ENCODE peak calls at places on chromosomes 1 and 21, in seven cellular contexts. F is fibroblast of lung, X is astrocyte, Y is kidney, U is cardiac fibroblast, S is heart right ventricle, K is SK-N-SH. V is an unnamed sample.

GRCh38 chr1:101198842-101199636 is 37.8 kb upstream of the S1PR1 start:
- DNase-seq in F (no peak), X (no peak), Y (no peak), U (no peak), S (no peak), K (no peak), V (no peak)

GRCh38 chr1:230327892-230328284 is 98.2 kb downstream of the PGBD5 start:
- DNase-seq in F (no peak), X (peak; percentile 43), Y (no peak), U (no peak), S (no peak), K (no peak), V (no peak)

GRCh38 chr1:220894025-220894923 is 15.0 kb downstream of the HLX start:
- DNase-seq in F (no peak), X (no peak), Y (peak; percentile 68), U (no peak), S (no peak), K (no peak), V (no peak)

GRCh38 chr1:202589190-202589680 is 121.0 kb downstream of the SYT2 start:
- DNase-seq in F (peak; percentile 99), X (peak; percentile 99), Y (peak; percentile 95), U (peak; percentile 99), S (peak; percentile 81), K (peak; percentile 45), V (peak; percentile 94)

GRCh38 chr1:108644984-108645383 is 15.9 kb downstream of the HENMT1 start:
- DNase-seq in F (no peak), X (no peak), Y (no peak), U (no peak), S (no peak), K (no peak), V (no peak)

GRCh38 chr1:226634611-226635246 is 86.2 kb downstream of the STUM start:
- DNase-seq in F (no peak), X (no peak), Y (peak; percentile 48), U (no peak), S (no peak), K (no peak), V (no peak)

GRCh38 chr21:39022901-39023693 is 160.2 kb downstream of the PSMG1 start:
- DNase-seq in F (peak; percentile 49), X (peak; percentile 66), Y (peak; percentile 97), U (peak; percentile 98), S (peak; percentile 80), K (no peak), V (no peak)

GRCh38 chr1:99590578-99591209 is 55.2 kb upstream of the PALMD start:
- DNase-seq in F (peak; percentile 77), X (peak; percentile 98), Y (no peak), U (peak; percentile 91), S (peak; percentile 22), K (peak; percentile 4), V (peak; percentile 71)

GRCh38 chr1:108831225-108831624 is 25.7 kb downstream of the AKNAD1 start:
- DNase-seq in F (peak; percentile 94), X (peak; percentile 65), Y (no peak), U (peak; percentile 82), S (no peak), K (no peak), V (no peak)

GRCh38 chr21:26148834-26149354 is 21.7 kb downstream of the APP start:
- DNase-seq in F (peak; percentile 74), X (no peak), Y (no peak), U (peak; percentile 52), S (no peak), K (no peak), V (no peak)

GRCh38 chr1:24172598-24172997 is 14.5 kb downstream of the IFNLR1 start:
- DNase-seq in F (no peak), X (no peak), Y (no peak), U (no peak), S (no peak), K (no peak), V (no peak)

GRCh38 chr1:29271724-29272123 is 35.4 kb downstream of the PTPRU start:
- DNase-seq in F (peak; percentile 73), X (peak; percentile 74), Y (no peak), U (peak; percentile 85), S (peak; percentile 62), K (no peak), V (peak; percentile 38)

GRCh38 chr1:24186993-24187790 is at the start of gene IFNLR1:
- DNase-seq in F (no peak), X (no peak), Y (peak; percentile 87), U (no peak), S (peak; percentile 47), K (peak; percentile 89), V (no peak)

GRCh38 chr1:154883919-154884867 is 14.1 kb upstream of the KCNN3 start:
- DNase-seq in F (no peak), X (no peak), Y (peak; percentile 42), U (no peak), S (no peak), K (no peak), V (no peak)

GRCh38 chr1:32426489-32427255 is 32.4 kb upstream of the BSDC1 start:
- DNase-seq in F (no peak), X (peak; percentile 12), Y (no peak), U (peak; percentile 20), S (no peak), K (peak; percentile 77), V (no peak)

GRCh38 chr1:110927484-110928075 is 36.1 kb downstream of the LRIF1 start:
- DNase-seq in F (no peak), X (no peak), Y (no peak), U (no peak), S (no peak), K (no peak), V (no peak)

DNA sequence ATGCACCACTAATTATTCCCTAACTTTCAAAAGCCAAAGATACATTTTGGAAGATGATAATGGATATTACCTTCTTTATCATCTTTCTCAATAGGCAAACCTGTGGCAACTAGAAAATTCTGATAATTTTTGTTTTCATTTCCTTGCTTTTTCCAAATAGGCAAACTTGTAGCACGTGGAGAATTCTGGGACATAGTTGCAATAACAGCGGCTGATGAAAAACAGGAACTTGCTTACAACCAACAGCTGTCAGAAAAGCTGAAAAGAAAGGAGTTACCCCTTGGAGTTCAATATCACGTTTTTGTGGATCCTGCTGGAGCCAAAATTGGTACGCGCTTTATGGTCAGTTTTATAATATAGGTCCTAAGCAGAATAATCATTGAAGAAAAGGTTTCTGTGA is 1.5 kb downstream of the FPGT start:
- DNase-seq in F (no peak), X (no peak), Y (no peak), U (peak; percentile 20), S (no peak), K (no peak), V (no peak)
- H3K4me3 ChIP-seq in F (no peak overlapping the region), X (no peak overlapping the region), Y (peak overlapping the region; percentile 93), U (no peak overlapping the region), S (peak overlapping the region; percentile 69), K (no peak overlapping the region), V (no peak overlapping the region)

DNA sequence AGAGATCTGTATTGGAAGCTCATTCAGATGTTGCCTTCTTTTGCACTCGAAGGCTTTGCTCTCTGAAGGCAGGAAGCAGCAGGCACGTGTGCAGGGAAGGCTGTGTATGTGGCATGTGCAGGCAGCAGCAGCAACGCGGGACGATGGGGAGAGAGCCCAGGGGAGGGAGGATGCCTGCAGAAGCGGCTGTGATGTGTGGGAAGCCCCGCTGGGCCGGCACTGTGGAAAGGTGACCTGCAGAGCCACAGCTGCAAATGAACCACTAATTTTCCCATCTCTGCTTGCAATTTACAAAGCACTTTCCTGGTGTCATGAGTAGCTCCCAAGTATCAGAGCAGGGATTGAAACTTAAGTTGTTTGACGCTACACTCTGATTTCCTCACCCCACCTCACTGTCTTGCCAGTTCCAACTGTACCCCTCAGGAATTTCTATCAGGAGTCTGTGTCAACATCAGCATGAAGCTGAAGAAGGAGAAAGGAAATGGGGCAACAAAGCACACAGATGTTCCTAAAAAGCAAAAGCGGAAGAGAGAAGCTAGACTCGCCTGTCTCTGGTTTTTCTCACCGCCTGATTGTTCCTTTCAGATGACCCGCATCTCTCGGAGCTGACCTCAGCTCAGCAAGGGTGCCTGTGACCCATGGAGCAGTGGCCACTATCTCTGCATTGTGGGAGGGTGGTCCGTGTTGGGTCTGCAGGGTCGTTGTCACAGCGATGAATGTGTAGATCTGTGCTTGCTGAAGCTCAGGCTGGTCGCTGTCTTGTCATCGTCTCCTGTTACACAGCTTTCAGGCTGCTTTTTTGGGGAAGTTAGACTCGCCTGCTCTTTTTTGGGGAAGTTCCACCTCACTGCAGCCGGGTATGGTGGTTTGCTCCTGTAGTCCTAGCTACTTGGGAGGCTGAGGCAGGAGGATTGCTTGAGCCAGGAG is 156.1 kb downstream of the KIF26B start:
- DNase-seq in F (no peak), X (no peak), Y (no peak), U (peak; percentile 61), S (no peak), K (peak; percentile 61), V (no peak)
- H3K4me3 ChIP-seq in F (no peak overlapping the region), X (no peak overlapping the region), Y (no peak overlapping the region), U (peak overlapping the region; percentile 30), S (peak overlapping the region; percentile 6), K (no peak overlapping the region), V (no peak overlapping the region)

DNA sequence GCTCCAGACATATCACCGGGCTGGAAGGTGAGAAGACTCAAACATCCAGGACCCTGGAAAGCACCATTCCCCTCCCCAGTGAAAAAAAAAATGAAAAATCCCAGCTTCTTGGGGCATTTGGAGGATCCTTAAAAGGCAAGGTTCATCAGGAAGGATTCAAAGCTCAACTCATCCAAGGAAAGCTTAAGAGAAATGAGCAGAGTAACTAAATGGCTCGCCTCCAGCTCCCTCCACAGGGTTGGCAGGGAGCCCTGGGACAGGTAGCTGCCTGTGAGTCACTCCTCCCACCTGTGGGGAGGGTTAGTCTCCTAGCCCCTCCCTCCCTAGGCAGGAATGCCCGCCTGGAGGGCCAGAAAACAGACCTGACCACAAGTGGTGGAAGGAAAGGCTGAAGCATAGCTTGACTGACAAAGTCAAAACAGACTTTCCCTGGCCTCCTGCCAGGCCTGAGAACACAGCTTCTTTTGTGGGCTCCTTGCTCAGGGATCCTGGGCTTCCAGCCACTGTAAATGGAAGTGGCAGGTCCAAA is 712 bp upstream of the LAMB3 start:
- DNase-seq in F (peak; percentile 39), X (peak; percentile 67), Y (peak; percentile 96), U (peak; percentile 75), S (peak; percentile 75), K (no peak), V (no peak)
- H3K4me3 ChIP-seq in F (no peak overlapping the region), X (no peak overlapping the region), Y (no peak overlapping the region), U (no peak overlapping the region), S (no peak overlapping the region), K (no peak overlapping the region), V (no peak overlapping the region)

DNA sequence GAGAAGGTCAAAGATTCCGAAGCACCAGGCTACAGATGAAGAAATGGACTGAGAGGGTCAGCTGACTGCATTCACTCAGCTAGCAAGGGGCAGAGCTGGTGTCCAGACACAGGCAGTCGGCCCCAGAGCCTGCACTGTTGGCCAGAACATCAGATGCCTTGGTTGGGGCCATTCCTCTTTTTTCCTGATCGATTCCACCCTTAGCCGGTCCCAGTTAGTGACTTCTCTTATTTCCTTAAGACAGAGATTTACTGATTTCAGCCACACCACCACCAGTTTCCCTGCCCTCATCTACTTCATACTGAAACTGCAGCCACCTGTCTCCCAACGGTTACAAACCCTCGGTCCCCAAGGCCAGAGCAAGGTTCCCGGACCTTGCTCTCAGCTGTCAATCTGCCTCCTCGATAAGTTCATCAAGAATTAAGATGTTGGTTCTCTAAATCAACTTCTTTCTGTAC is 11.5 kb downstream of the CD58 start:
- DNase-seq in F (no peak), X (no peak), Y (no peak), U (no peak), S (no peak), K (no peak), V (no peak)
- H3K4me3 ChIP-seq in F (no peak overlapping the region), X (no peak overlapping the region), Y (no peak overlapping the region), U (no peak overlapping the region), S (no peak overlapping the region), K (no peak overlapping the region), V (no peak overlapping the region)

GRCh38 chr1:155940993-155941844 is at the start of gene RXFP4:
- DNase-seq in F (no peak), X (peak; percentile 14), Y (peak; percentile 85), U (peak; percentile 15), S (no peak), K (no peak), V (no peak)
- H3K4me3 ChIP-seq in F (no peak within 1 kb of the TSS), X (no peak within 1 kb of the TSS), Y (no peak within 1 kb of the TSS), U (no peak within 1 kb of the TSS), S (no peak within 1 kb of the TSS), K (no peak within 1 kb of the TSS), V (no peak within 1 kb of the TSS)

GRCh38 chr1:98402860-98403259 is 258.7 kb upstream of the SNX7 start:
- DNase-seq in F (no peak), X (no peak), Y (no peak), U (no peak), S (no peak), K (no peak), V (no peak)
- H3K4me3 ChIP-seq in F (no peak overlapping the region), X (no peak overlapping the region), Y (no peak overlapping the region), U (no peak overlapping the region), S (no peak overlapping the region), K (no peak overlapping the region), V (no peak overlapping the region)

V was measured in AG09309.